ENCODE peak calls at places on chromosomes 12 and 14, in six cellular contexts. V, S, Y, U, L and Z are unnamed samples.
A peak's percentile ranks its signal among the peaks of the same experiment; 100 is the strongest.

GRCh38 chr14:81366259-81366658 is 33.9 kb downstream of the STON2 start:
- DNase-seq in V (no peak), S (no peak), Y (no peak), U (no peak), L (no peak), Z (no peak)

GRCh38 chr12:41850046-41850445 is 294.6 kb downstream of the GXYLT1 start:
- DNase-seq in V (no peak), S (peak; percentile 10), Y (no peak), U (no peak), L (no peak), Z (no peak)

GRCh38 chr12:67671419-67671818 is 22.9 kb downstream of the DYRK2 start:
- DNase-seq in V (no peak), S (no peak), Y (peak; percentile 79), U (no peak), L (no peak), Z (no peak)

GRCh38 chr12:70692681-70693288 is 55.6 kb upstream of the PTPRB start:
- DNase-seq in V (no peak), S (no peak), Y (peak; percentile 52), U (no peak), L (no peak), Z (no peak)

GRCh38 chr12:77107121-77107520 is 41.8 kb upstream of the E2F7 start:
- DNase-seq in V (no peak), S (no peak), Y (no peak), U (no peak), L (no peak), Z (no peak)

GRCh38 chr12:14365294-14366210 is at the start of gene ATF7IP:
- DNase-seq in V (peak; percentile 94), S (peak; percentile 94), Y (peak; percentile 99), U (no peak), L (peak; percentile 97), Z (peak; percentile 83)

GRCh38 chr14:73059326-73059725 is 992 bp downstream of the RBM25 start:
- DNase-seq in V (no peak), S (no peak), Y (peak; percentile 39), U (no peak), L (no peak), Z (no peak)

GRCh38 chr14:92560106-92560865 is 46.7 kb downstream of the RIN3 start:
- DNase-seq in V (no peak), S (no peak), Y (no peak), U (no peak), L (no peak), Z (no peak)

GRCh38 chr14:29558516-29558915 is 369.1 kb downstream of the PRKD1 start:
- DNase-seq in V (no peak), S (no peak), Y (peak; percentile 80), U (no peak), L (no peak), Z (no peak)